ENCODE peak calls at places on chromosomes 2 and 18, in nine cellular contexts. R is EH; P is GM12865; T is activated CD8-positive, alpha-beta T cell treated with anti-CD3 and anti-CD28 coated beads for 36 hours; L is lung microvascular endothelial cell; M is progenitor cell of endocrine pancreas; U is right cardiac atrium; C is GM19239; A is AG10803. B is an unnamed sample.

GRCh38 chr18:10798727-10799435 is 273.1 kb downstream of the NAPG start:
- DNase-seq in R (peak), P (peak), T (no peak), L (no peak), M (no peak), U (no peak), C (no peak), A (peak), B (no peak)

GRCh38 chr2:31244101-31244500 is 10.1 kb downstream of the EHD3 start:
- DNase-seq in R (no peak), P (no peak), T (no peak), L (no peak), M (no peak), U (no peak), C (no peak), A (no peak), B (no peak)

GRCh38 chr2:101998556-101999121 is 6.9 kb downstream of the IL1R2 start:
- DNase-seq in R (no peak), P (peak), T (peak), L (no peak), M (no peak), U (no peak), C (no peak), A (no peak), B (no peak)

GRCh38 chr2:28588231-28588725 is 92.4 kb downstream of the PLB1 start:
- DNase-seq in R (peak), P (peak), T (peak), L (peak), M (no peak), U (no peak), C (no peak), A (no peak), B (no peak)

GRCh38 chr2:207828361-207829057 is 58.8 kb upstream of the FZD5 start:
- DNase-seq in R (peak), P (no peak), T (no peak), L (peak), M (no peak), U (no peak), C (no peak), A (no peak), B (no peak)

GRCh38 chr2:127560929-127561275 is 25.4 kb downstream of the MYO7B start:
- DNase-seq in R (no peak), P (no peak), T (no peak), L (no peak), M (no peak), U (no peak), C (no peak), A (peak), B (no peak)

GRCh38 chr2:6914829-6915228 is 2.4 kb upstream of the RNF144A start:
- DNase-seq in R (no peak), P (no peak), T (peak), L (peak), M (no peak), U (no peak), C (no peak), A (peak), B (no peak)

GRCh38 chr2:171490577-171490976 is 31.7 kb upstream of the CYBRD1 start:
- DNase-seq in R (no peak), P (no peak), T (no peak), L (no peak), M (no peak), U (no peak), C (no peak), A (no peak), B (no peak)

GRCh38 chr2:127448526-127448925 is 30.3 kb downstream of the PROC start:
- DNase-seq in R (peak), P (no peak), T (no peak), L (no peak), M (no peak), U (no peak), C (no peak), A (peak), B (no peak)

GRCh38 chr2:55992465-55992864 is 68.9 kb upstream of the EFEMP1 start:
- DNase-seq in R (peak), P (no peak), T (no peak), L (peak), M (no peak), U (peak), C (no peak), A (peak), B (no peak)

GRCh38 chr2:117644403-117644802 is 170.1 kb upstream of the DDX18 start:
- DNase-seq in R (no peak), P (no peak), T (no peak), L (no peak), M (no peak), U (no peak), C (no peak), A (no peak), B (no peak)

GRCh38 chr2:44242929-44243328 is 32.4 kb upstream of the SLC3A1 start:
- DNase-seq in R (no peak), P (no peak), T (no peak), L (no peak), M (no peak), U (no peak), C (no peak), A (no peak), B (no peak)

GRCh38 chr2:32851777-32852439 is 94.8 kb upstream of the LTBP1 start:
- DNase-seq in R (peak), P (no peak), T (no peak), L (no peak), M (no peak), U (no peak), C (no peak), A (no peak), B (no peak)

GRCh38 chr2:29115797-29116781 is 874 bp downstream of the CLIP4 start:
- DNase-seq in R (peak), P (peak), T (peak), L (peak), M (peak), U (peak), C (peak), A (peak), B (peak)

GRCh38 chr2:29011650-29012060 is 30.6 kb downstream of the TOGARAM2 start:
- DNase-seq in R (no peak), P (peak), T (peak), L (no peak), M (no peak), U (peak), C (no peak), A (no peak), B (no peak)

GRCh38 chr2:170966648-170967396 is 37.8 kb downstream of the GORASP2 start:
- DNase-seq in R (no peak), P (no peak), T (peak), L (no peak), M (no peak), U (no peak), C (no peak), A (no peak), B (no peak)

GRCh38 chr2:30664761-30665358 is 142.4 kb downstream of the CAPN13 start:
- DNase-seq in R (peak), P (no peak), T (peak), L (peak), M (no peak), U (no peak), C (no peak), A (peak), B (no peak)

GRCh38 chr2:235467586-235467985 is 26.3 kb upstream of the AGAP1 start:
- DNase-seq in R (peak), P (no peak), T (no peak), L (no peak), M (no peak), U (no peak), C (no peak), A (peak), B (no peak)

GRCh38 chr2:188701836-188702235 is 272.3 kb upstream of the COL3A1 start:
- DNase-seq in R (peak), P (no peak), T (no peak), L (peak), M (no peak), U (no peak), C (no peak), A (peak), B (no peak)

GRCh38 chr2:173555833-173556232 is 201.2 kb downstream of the CDCA7 start:
- DNase-seq in R (peak), P (peak), T (no peak), L (peak), M (no peak), U (no peak), C (no peak), A (peak), B (no peak)

GRCh38 chr2:179441551-179441950 is 176.9 kb upstream of the SESTD1 start:
- DNase-seq in R (peak), P (no peak), T (no peak), L (no peak), M (no peak), U (no peak), C (no peak), A (peak), B (no peak)

GRCh38 chr2:128347701-128348504 is 29.2 kb upstream of the HS6ST1 start:
- DNase-seq in R (peak), P (no peak), T (no peak), L (no peak), M (no peak), U (peak), C (no peak), A (peak), B (no peak)

GRCh38 chr2:27509326-27509725 is 12.7 kb downstream of the GCKR start:
- DNase-seq in R (peak), P (no peak), T (no peak), L (no peak), M (no peak), U (no peak), C (no peak), A (peak), B (peak)

GRCh38 chr2:227565080-227565479 is 33.6 kb upstream of the SCYGR2 start:
- DNase-seq in R (no peak), P (no peak), T (no peak), L (no peak), M (no peak), U (no peak), C (no peak), A (no peak), B (no peak)

GRCh38 chr2:117272975-117273671 is 541.4 kb upstream of the DDX18 start:
- DNase-seq in R (no peak), P (no peak), T (no peak), L (no peak), M (no peak), U (no peak), C (no peak), A (no peak), B (no peak)